ENCODE peak calls at places on chromosomes 2 and 18, in four cellular contexts. One of them, this sample, is unnamed.

GRCh38 chr2:231260442-231260841 is 62.0 kb downstream of the ARMC9 start:
- DNase-seq in heart right ventricle: no peak
- DNase-seq in neural crest cell: no peak
- DNase-seq in mesothelial cell of epicardium: no peak
- DNase-seq in this sample: no peak

GRCh38 chr2:166984797-166985196 is 96.5 kb downstream of the XIRP2 start:
- DNase-seq in neural crest cell: no peak
- DNase-seq in mesothelial cell of epicardium: no peak
- DNase-seq in heart right ventricle: no peak
- DNase-seq in this sample: no peak

GRCh38 chr2:46827274-46827930 is 88.2 kb downstream of the MCFD2 start:
- DNase-seq in neural crest cell: no peak
- DNase-seq in mesothelial cell of epicardium: peak
- DNase-seq in heart right ventricle: no peak
- DNase-seq in this sample: no peak

GRCh38 chr2:232444409-232445148 is 11.4 kb upstream of the ALPI start:
- DNase-seq in neural crest cell: peak
- DNase-seq in mesothelial cell of epicardium: no peak
- DNase-seq in heart right ventricle: no peak
- DNase-seq in this sample: no peak

GRCh38 chr2:88603146-88603545 is 24.1 kb downstream of the EIF2AK3 start:
- DNase-seq in mesothelial cell of epicardium: no peak
- DNase-seq in heart right ventricle: no peak
- DNase-seq in neural crest cell: no peak
- DNase-seq in this sample: no peak

GRCh38 chr2:218360453-218360852 is 3.8 kb downstream of the CATIP start:
- DNase-seq in heart right ventricle: no peak
- DNase-seq in neural crest cell: no peak
- DNase-seq in mesothelial cell of epicardium: no peak
- DNase-seq in this sample: no peak

GRCh38 chr2:220687231-220687843 is 884.8 kb downstream of the EPHA4 start:
- DNase-seq in mesothelial cell of epicardium: peak
- DNase-seq in heart right ventricle: peak
- DNase-seq in neural crest cell: peak
- DNase-seq in this sample: peak

GRCh38 chr2:204561771-204562170 is 16.5 kb downstream of the PARD3B start:
- DNase-seq in mesothelial cell of epicardium: no peak
- DNase-seq in heart right ventricle: no peak
- DNase-seq in neural crest cell: no peak
- DNase-seq in this sample: no peak

GRCh38 chr2:227506456-227506855 is 34.5 kb downstream of the AGFG1 start:
- DNase-seq in neural crest cell: no peak
- DNase-seq in heart right ventricle: no peak
- DNase-seq in mesothelial cell of epicardium: no peak
- DNase-seq in this sample: no peak

DNA sequence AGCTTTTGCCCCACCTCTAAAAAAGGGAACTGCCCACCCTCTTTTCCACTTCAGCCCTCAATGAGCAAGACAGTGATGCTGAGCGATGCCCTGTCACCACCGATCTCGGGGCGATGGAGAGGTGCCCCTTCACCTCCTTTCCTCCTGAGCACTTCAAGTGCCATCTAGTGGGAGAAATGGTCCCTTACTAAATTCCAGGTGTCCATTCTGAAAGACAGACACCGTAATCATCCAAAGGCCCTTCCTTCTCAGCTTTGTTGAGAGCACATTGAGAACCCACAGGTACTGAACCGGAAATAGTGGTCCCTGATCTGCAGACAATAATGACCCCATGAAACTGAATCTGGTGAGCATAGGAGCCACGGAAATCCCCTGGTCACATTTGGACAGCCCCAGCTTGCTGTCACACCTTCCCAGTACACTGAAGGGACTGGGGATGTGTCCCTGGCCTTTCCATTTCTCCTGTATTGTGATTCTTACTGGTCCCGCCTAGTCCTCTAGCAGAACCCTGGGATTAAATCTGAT is 38.5 kb downstream of the KCTD18 start:
- DNase-seq in neural crest cell: no peak
- DNase-seq in heart right ventricle: no peak
- DNase-seq in mesothelial cell of epicardium: no peak
- DNase-seq in this sample: no peak
- TF ChIP-seq CTCF in neural crest cell: peak
- TF ChIP-seq CTCF in heart right ventricle: peak
- TF ChIP-seq CTCF in mesothelial cell of epicardium: no peak
- TF ChIP-seq CTCF in this sample: peak

GRCh38 chr2:95292623-95293260 is 4.4 kb upstream of the KCNIP3 start:
- DNase-seq in heart right ventricle: no peak
- DNase-seq in mesothelial cell of epicardium: no peak
- DNase-seq in neural crest cell: no peak
- DNase-seq in this sample: no peak

GRCh38 chr2:95287806-95288205 is 9.3 kb upstream of the KCNIP3 start:
- DNase-seq in mesothelial cell of epicardium: no peak
- DNase-seq in neural crest cell: no peak
- DNase-seq in heart right ventricle: no peak
- DNase-seq in this sample: no peak

GRCh38 chr2:95291222-95291621 is 5.9 kb upstream of the KCNIP3 start:
- DNase-seq in heart right ventricle: no peak
- DNase-seq in mesothelial cell of epicardium: no peak
- DNase-seq in neural crest cell: no peak
- DNase-seq in this sample: no peak

GRCh38 chr2:95287336-95287735 is 9.8 kb upstream of the KCNIP3 start:
- DNase-seq in mesothelial cell of epicardium: no peak
- DNase-seq in neural crest cell: no peak
- DNase-seq in heart right ventricle: no peak
- DNase-seq in this sample: no peak

DNA sequence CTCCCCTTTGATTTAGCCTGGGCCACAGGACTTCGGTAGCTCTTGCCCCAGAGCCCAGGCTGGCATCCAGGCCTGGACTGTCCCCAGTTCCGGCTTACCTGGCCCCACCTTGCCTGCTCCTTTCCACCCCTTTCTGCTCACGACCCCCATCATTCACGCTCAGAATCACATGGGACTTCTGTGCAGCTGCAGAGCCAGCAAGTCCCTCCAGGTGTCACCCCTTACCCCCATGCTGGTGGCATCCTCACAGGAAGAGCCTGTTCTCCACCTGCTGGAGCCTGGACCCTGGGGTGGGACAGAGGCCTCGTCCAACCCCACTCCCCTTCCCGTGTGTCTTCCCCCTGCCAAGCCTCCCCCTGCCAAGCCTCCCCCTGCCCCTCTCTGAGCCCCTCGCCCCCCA is 7.9 kb upstream of the KCNIP3 start:
- DNase-seq in neural crest cell: no peak
- DNase-seq in mesothelial cell of epicardium: no peak
- DNase-seq in heart right ventricle: no peak
- DNase-seq in this sample: no peak
- TF ChIP-seq CTCF in neural crest cell: no peak
- TF ChIP-seq CTCF in mesothelial cell of epicardium: no peak
- TF ChIP-seq CTCF in heart right ventricle: no peak
- TF ChIP-seq CTCF in this sample: peak

GRCh38 chr18:64103979-64104378 is 44.9 kb downstream of the LINC00305 start:
- DNase-seq in neural crest cell: no peak
- DNase-seq in mesothelial cell of epicardium: no peak
- DNase-seq in heart right ventricle: no peak
- DNase-seq in this sample: no peak
- TF ChIP-seq CTCF in neural crest cell: peak
- TF ChIP-seq CTCF in mesothelial cell of epicardium: peak
- TF ChIP-seq CTCF in heart right ventricle: no peak
- TF ChIP-seq CTCF in this sample: peak

DNA sequence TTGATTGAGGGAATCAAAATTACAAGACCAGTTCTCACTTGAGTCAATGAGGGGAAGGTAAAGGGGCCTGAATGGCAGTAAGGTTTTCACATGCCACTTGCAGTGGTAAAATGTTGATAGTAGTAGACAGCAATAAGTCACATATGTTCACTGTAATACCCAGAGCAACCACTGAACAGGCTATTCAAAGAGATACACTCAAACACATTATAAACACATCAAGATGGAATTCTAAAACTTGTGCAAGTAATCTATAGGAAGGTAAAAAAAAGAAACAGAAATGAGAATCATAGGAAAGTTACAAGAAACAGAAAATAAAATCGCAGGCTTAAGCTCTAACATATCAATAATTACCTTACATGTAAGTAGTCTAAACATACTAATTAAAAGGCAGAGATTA is 86.6 kb upstream of the AFF3 start:
- DNase-seq in heart right ventricle: no peak
- DNase-seq in neural crest cell: no peak
- DNase-seq in mesothelial cell of epicardium: no peak
- DNase-seq in this sample: no peak
- TF ChIP-seq CTCF in heart right ventricle: no peak
- TF ChIP-seq CTCF in neural crest cell: peak
- TF ChIP-seq CTCF in mesothelial cell of epicardium: no peak
- TF ChIP-seq CTCF in this sample: peak

GRCh38 chr18:9335255-9336045 is 877 bp downstream of the TWSG1 start:
- DNase-seq in heart right ventricle: no peak
- DNase-seq in neural crest cell: no peak
- DNase-seq in mesothelial cell of epicardium: no peak
- DNase-seq in this sample: no peak

GRCh38 chr18:9337875-9338274 is 3.3 kb downstream of the TWSG1 start:
- DNase-seq in mesothelial cell of epicardium: no peak
- DNase-seq in heart right ventricle: no peak
- DNase-seq in neural crest cell: no peak
- DNase-seq in this sample: no peak

GRCh38 chr18:9336827-9337226 is 2.3 kb downstream of the TWSG1 start:
- DNase-seq in neural crest cell: no peak
- DNase-seq in mesothelial cell of epicardium: no peak
- DNase-seq in heart right ventricle: no peak
- DNase-seq in this sample: no peak

GRCh38 chr18:9333441-9334350 is 877 bp upstream of the TWSG1 start:
- DNase-seq in heart right ventricle: peak
- DNase-seq in neural crest cell: peak
- DNase-seq in mesothelial cell of epicardium: no peak
- DNase-seq in this sample: no peak

DNA sequence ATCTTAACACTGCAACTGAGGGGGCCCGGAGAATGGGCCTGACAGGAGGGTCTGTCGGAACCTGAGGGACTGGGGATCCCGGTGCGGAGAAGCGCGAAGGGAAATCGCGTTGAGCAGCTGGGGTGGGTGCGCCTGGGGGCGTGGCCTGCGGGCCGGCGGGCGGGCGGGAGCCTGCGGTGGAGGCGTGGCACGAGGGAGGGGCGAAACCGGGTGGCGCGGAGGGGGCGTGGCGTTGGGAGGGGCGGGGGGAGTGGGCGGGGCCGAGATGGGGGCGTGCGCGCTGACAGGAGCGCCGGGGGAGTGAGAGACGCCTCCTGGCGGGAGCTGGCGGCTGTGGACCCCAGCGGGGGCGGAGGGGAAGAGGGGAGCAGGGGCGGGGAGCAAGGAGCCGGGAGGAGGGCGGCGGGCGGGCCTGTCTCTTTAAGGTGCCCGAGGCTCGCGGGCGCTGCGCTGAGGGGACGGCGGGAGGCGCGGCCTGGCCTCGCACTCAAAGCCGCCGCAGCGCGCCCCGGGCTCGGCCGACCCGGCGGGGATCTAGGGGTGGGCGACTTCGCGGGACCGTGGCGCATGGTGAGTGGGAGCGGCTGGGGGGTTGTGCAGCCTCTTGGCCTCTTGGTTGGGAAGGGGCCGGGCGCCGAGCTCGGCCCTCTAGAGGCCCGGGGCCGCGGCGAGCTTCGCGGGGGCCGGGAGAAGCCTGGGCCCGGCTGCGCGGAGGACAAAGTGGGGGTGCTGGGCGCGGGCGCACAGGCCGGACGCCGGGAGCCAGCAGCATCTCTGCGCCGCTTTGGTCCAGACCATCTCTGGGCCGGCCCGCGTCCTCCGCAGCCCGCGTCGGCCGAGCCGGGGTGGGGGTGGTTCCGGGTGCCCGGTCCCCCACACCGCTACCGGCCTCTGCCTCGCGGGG is at the start of gene TWSG1:
- DNase-seq in neural crest cell: peak
- DNase-seq in heart right ventricle: peak
- DNase-seq in mesothelial cell of epicardium: peak
- DNase-seq in this sample: peak
- TF ChIP-seq CTCF in neural crest cell: peak
- TF ChIP-seq CTCF in heart right ventricle: peak
- TF ChIP-seq CTCF in mesothelial cell of epicardium: peak
- TF ChIP-seq CTCF in this sample: peak